ENCODE peak calls at places on chromosome 20, in six cellular contexts. Z is WERI-Rb-1; G is stimulated activated CD4-positive, alpha-beta T cell treated with anti-CD3 and anti-CD28 coated beads, Interleukin-2, amount 100 ng/mL, for 24 hours; R is HFFc6; Y is PC-3; F is lower leg skin. J is an unnamed sample.

GRCh38 chr20:39835040-39835842 is 853.8 kb downstream of the MAFB start:
- DNase-seq in Z (no peak), G (no peak), R (no peak), Y (no peak), F (no peak), J (no peak)

GRCh38 chr20:431012-431904 is 23.2 kb downstream of the RBCK1 start:
- DNase-seq in Z (peak; percentile 85), G (peak; percentile 49), R (peak; percentile 61), Y (peak; percentile 91), F (peak; percentile 85), J (peak; percentile 75)

GRCh38 chr20:37542281-37542680 is 14.6 kb upstream of the BLCAP start:
- DNase-seq in Z (no peak), G (no peak), R (peak; percentile 77), Y (peak; percentile 99), F (no peak), J (no peak)

GRCh38 chr20:20489054-20489453 is 121.2 kb downstream of the INSM1 start:
- DNase-seq in Z (no peak), G (no peak), R (no peak), Y (peak; percentile 48), F (no peak), J (no peak)

GRCh38 chr20:8428988-8429387 is 296.9 kb downstream of the PLCB1 start:
- DNase-seq in Z (no peak), G (no peak), R (no peak), Y (no peak), F (no peak), J (no peak)

GRCh38 chr20:61786230-61786629 is 279.5 kb downstream of the TAF4 start:
- DNase-seq in Z (no peak), G (no peak), R (no peak), Y (no peak), F (no peak), J (no peak)

GRCh38 chr20:23162887-23163286 is 76.8 kb upstream of the CD93 start:
- DNase-seq in Z (no peak), G (no peak), R (no peak), Y (no peak), F (no peak), J (no peak)

GRCh38 chr20:48766205-48766604 is 61.6 kb downstream of the PREX1 start:
- DNase-seq in Z (no peak), G (no peak), R (no peak), Y (no peak), F (no peak), J (no peak)

GRCh38 chr20:41776450-41776849 is 158.3 kb upstream of the CHD6 start:
- DNase-seq in Z (peak; percentile 85), G (no peak), R (no peak), Y (no peak), F (no peak), J (no peak)

GRCh38 chr20:24863356-24863755 is 85.7 kb upstream of the CST7 start:
- DNase-seq in Z (no peak), G (no peak), R (peak; percentile 52), Y (no peak), F (no peak), J (no peak)

GRCh38 chr20:44017905-44018683 is 103.4 kb downstream of the TOX2 start:
- DNase-seq in Z (no peak), G (no peak), R (peak; percentile 90), Y (peak; percentile 97), F (peak; percentile 72), J (peak; percentile 98)

GRCh38 chr20:36465109-36466080 is 75.9 kb upstream of the MYL9 start:
- DNase-seq in Z (no peak), G (peak; percentile 62), R (peak; percentile 92), Y (peak; percentile 91), F (peak; percentile 92), J (no peak)

GRCh38 chr20:51306521-51307358 is 235.8 kb downstream of the NFATC2 start:
- DNase-seq in Z (peak; percentile 61), G (peak; percentile 82), R (peak; percentile 36), Y (peak; percentile 92), F (peak; percentile 93), J (peak; percentile 52)

GRCh38 chr20:38286586-38287502 is 17.1 kb upstream of the BPI start:
- DNase-seq in Z (no peak), G (no peak), R (no peak), Y (no peak), F (peak; percentile 72), J (no peak)

GRCh38 chr20:1933465-1933870 is 38.3 kb downstream of the SIRPA start:
- DNase-seq in Z (no peak), G (no peak), R (peak; percentile 66), Y (no peak), F (peak; percentile 95), J (no peak)

GRCh38 chr20:33569290-33570094 is 79.6 kb downstream of the CBFA2T2 start:
- DNase-seq in Z (peak; percentile 59), G (no peak), R (no peak), Y (no peak), F (no peak), J (peak; percentile 64)

GRCh38 chr20:32918751-32919150 is 60.0 kb downstream of the EFCAB8 start:
- DNase-seq in Z (no peak), G (no peak), R (no peak), Y (no peak), F (peak; percentile 34), J (no peak)

GRCh38 chr20:61331542-61331941 is 79.5 kb downstream of the CDH4 start:
- DNase-seq in Z (peak; percentile 8), G (no peak), R (no peak), Y (no peak), F (no peak), J (no peak)

J was measured in NCI-H524.